ENCODE peak calls at places on chromosomes 16 and 17, in five cellular contexts. V, K, M, W and O are unnamed samples.

GRCh38 chr16:72740346-72740745 is 307.6 kb downstream of the ZFHX3 start:
- DNase-seq in K (no peak), W (no peak), V (no peak), M (no peak), O (no peak)

GRCh38 chr16:74682556-74682955 is 15.9 kb upstream of the RFWD3 start:
- DNase-seq in K (no peak), M (no peak), W (no peak), V (no peak), O (no peak)

GRCh38 chr16:30567160-30567990 is 4.1 kb downstream of the ZNF688 start:
- DNase-seq in W (peak; percentile 74), K (no peak), V (no peak), M (no peak), O (no peak)

GRCh38 chr16:11302977-11303376 is 21.8 kb upstream of the PRM1 start:
- DNase-seq in K (peak; percentile 27), V (no peak), W (no peak), M (peak; percentile 55), O (no peak)

GRCh38 chr16:87212026-87212425 is 105.2 kb downstream of the C16orf95 start:
- DNase-seq in M (no peak), V (no peak), K (no peak), W (no peak), O (no peak)

GRCh38 chr17:77596491-77597420 is 361.7 kb upstream of the TNRC6C start:
- DNase-seq in W (no peak), M (no peak), V (no peak), K (no peak), O (no peak)

GRCh38 chr16:82732461-82732860 is 105.7 kb downstream of the CDH13 start:
- DNase-seq in K (no peak), V (no peak), W (no peak), M (no peak), O (no peak)

GRCh38 chr16:23682181-23682580 is 3.5 kb downstream of the PLK1 start:
- DNase-seq in V (no peak), M (no peak), K (no peak), W (no peak), O (peak; percentile 64)

GRCh38 chr16:87816507-87817100 is 50.8 kb upstream of the KLHDC4 start:
- DNase-seq in W (no peak), V (no peak), M (no peak), K (no peak), O (no peak)

GRCh38 chr16:35797811-35798210 is 2338.4 kb downstream of the TP53TG3F start:
- DNase-seq in V (no peak), K (no peak), W (no peak), M (no peak), O (no peak)

GRCh38 chr17:46983782-46984181 is 4.7 kb upstream of the RPRML start:
- DNase-seq in V (no peak), W (no peak), K (peak; percentile 37), M (no peak), O (no peak)

GRCh38 chr17:78725448-78726021 is 56.5 kb downstream of the CYTH1 start:
- DNase-seq in K (no peak), V (peak; percentile 47), W (no peak), M (no peak), O (no peak)

GRCh38 chr16:75086281-75086680 is 30.3 kb downstream of the LDHD start:
- DNase-seq in V (no peak), K (no peak), W (no peak), M (no peak), O (no peak)

GRCh38 chr17:6556121-6557039 is at the start of gene PITPNM3:
- DNase-seq in V (no peak), K (peak; percentile 57), M (no peak), W (no peak), O (no peak)

GRCh38 chr17:39536468-39536867 is 71.3 kb downstream of the NEUROD2 start:
- DNase-seq in M (no peak), W (no peak), K (no peak), V (no peak), O (no peak)
- H3K36me3 ChIP-seq in M (no peaks in the 10 kb centered on the region), W (no peaks in the 10 kb centered on the region), K (peaks cover 7% of the 10 kb centered on the region), V (peaks cover 26% of the 10 kb centered on the region), O (peaks cover 6% of the 10 kb centered on the region)

DNA sequence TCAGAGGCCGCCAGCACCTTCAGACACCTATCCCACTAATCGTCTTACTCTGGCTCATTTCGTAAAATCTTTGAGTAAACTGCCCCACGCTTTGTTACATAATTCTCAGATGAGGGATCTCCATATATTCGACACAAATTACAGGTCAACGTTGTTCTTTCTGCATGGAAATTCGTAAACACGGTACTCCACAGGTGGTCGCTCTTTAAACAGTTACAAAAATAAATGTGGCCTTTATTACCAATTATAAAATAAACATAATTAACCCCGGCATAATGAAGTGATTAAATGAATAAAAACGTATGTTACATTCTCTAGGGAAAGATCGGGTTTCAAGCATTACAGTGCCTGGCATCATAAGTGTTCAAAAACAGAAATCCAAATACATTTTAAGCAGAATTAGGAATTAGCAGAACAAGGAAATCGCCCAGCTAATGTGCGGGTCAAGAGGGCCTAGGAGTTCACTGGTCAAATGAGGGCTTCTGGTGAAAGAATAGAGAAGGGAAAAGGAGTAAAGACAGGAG is 943 bp upstream of the PIP4K2B start:
- DNase-seq in W (no peak), M (no peak), K (no peak), V (no peak), O (no peak)
- H3K36me3 ChIP-seq in W (peaks cover 19% of the 10 kb centered on the region), M (peaks cover 13% of the 10 kb centered on the region), K (peaks cover 26% of the 10 kb centered on the region), V (peaks cover 53% of the 10 kb centered on the region), O (peaks cover 47% of the 10 kb centered on the region)

GRCh38 chr16:4862639-4863038 is 15.4 kb downstream of the UBN1 start:
- DNase-seq in M (peak; percentile 52), K (no peak), V (no peak), W (no peak), O (no peak)
- H3K36me3 ChIP-seq in M (peaks cover 30% of the 10 kb centered on the region), K (peaks cover 50% of the 10 kb centered on the region), V (peaks cover 91% of the 10 kb centered on the region), W (peaks cover 38% of the 10 kb centered on the region), O (peaks cover 57% of the 10 kb centered on the region)

DNA sequence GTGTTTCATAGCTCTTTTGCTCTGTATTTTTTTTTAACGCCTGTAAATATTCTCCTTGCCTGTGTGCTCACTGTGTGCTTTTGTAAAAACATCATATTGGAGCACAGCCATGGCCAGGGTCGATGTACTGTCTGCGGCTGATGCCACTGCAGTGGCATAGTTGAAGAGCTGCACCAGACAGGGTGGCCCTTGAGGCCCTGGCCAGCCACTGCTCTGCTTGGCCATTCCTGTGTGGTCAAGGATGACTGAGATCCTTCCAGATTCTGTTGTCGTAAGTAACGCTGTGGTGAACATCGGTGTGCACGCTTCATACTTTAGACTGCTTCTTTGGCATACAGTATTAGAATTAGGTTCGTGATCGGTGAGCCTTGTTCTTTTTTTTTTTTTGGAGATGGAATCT is 14.6 kb downstream of the CRAMP1 start:
- DNase-seq in K (no peak), V (no peak), W (no peak), M (no peak), O (no peak)
- H3K36me3 ChIP-seq in K (no peaks in the 10 kb centered on the region), V (peaks cover 62% of the 10 kb centered on the region), W (no peaks in the 10 kb centered on the region), M (peaks cover under 1% of the 10 kb centered on the region), O (peaks cover 3% of the 10 kb centered on the region)

DNA sequence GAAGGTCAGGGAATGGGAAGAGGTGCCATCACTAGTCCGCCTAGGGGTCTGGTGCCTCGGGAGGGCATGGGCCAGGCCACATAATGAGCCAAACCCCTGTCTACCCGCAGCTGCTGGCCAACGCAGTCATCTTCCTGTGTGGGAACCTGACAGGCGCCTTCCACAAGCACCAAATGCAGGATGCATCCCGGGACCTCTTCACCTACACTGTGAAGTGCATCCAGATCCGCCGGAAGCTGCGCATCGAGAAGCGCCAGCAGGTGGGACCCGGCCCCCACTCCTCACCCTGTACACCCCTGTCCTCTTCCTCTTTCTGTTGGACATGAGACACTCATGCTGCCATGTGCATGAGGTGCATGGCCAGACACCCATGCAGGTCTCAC is 26.2 kb downstream of the ADCY7 start:
- DNase-seq in W (no peak), V (no peak), M (no peak), K (no peak), O (no peak)
- H3K36me3 ChIP-seq in W (peaks cover 74% of the 10 kb centered on the region), V (peaks cover 79% of the 10 kb centered on the region), M (no peaks in the 10 kb centered on the region), K (no peaks in the 10 kb centered on the region), O (no peaks in the 10 kb centered on the region)

GRCh38 chr17:81040791-81041337 is 5.9 kb downstream of the BAIAP2 start:
- DNase-seq in V (peak; percentile 52), W (no peak), K (no peak), M (no peak), O (no peak)
- H3K36me3 ChIP-seq in V (no peaks in the 10 kb centered on the region), W (no peaks in the 10 kb centered on the region), K (no peaks in the 10 kb centered on the region), M (no peaks in the 10 kb centered on the region), O (no peaks in the 10 kb centered on the region)